ENCODE peak calls at places on chromosomes 7 and 10, in ten cellular contexts. L, F, M, W, R, P, D, Z, J and O are unnamed samples.

GRCh38 chr7:50142421-50143113 is 49.5 kb upstream of the ZPBP start:
- DNase-seq in M (peak), D (peak), P (peak), L (no peak), J (no peak), W (peak), Z (peak), R (peak), F (peak), O (peak)

GRCh38 chr10:87761892-87762291 is 56.1 kb downstream of the ATAD1 start:
- DNase-seq in P (no peak), W (peak), R (peak), M (peak), L (no peak), Z (peak), F (peak), J (no peak), D (peak), O (peak)

GRCh38 chr10:132974249-132974796 is 32.0 kb upstream of the CFAP46 start:
- DNase-seq in Z (no peak), M (no peak), L (no peak), F (no peak), P (no peak), R (no peak), J (no peak), W (no peak), D (no peak), O (no peak)

GRCh38 chr10:34808789-34809745 is 6.0 kb downstream of the PARD3 start:
- DNase-seq in J (no peak), P (peak), Z (no peak), D (peak), L (no peak), W (no peak), R (peak), F (peak), M (peak), O (no peak)

GRCh38 chr10:117534321-117535044 is 8.1 kb upstream of the EMX2 start:
- DNase-seq in Z (no peak), M (no peak), D (no peak), W (no peak), L (no peak), F (no peak), J (no peak), P (no peak), R (no peak), O (no peak)

GRCh38 chr10:5012595-5012994 is 8.9 kb upstream of the AKR1C2 start:
- DNase-seq in F (no peak), Z (no peak), J (no peak), M (no peak), P (no peak), W (no peak), R (no peak), L (no peak), D (no peak), O (no peak)

GRCh38 chr10:99845837-99846382 is 63.5 kb downstream of the ABCC2 start:
- DNase-seq in Z (peak), D (peak), R (peak), P (peak), M (peak), W (peak), F (peak), J (peak), L (peak), O (peak)

GRCh38 chr7:27771111-27771510 is 31.1 kb downstream of the TAX1BP1 start:
- DNase-seq in W (no peak), R (no peak), M (no peak), J (no peak), D (no peak), Z (peak), P (no peak), F (no peak), L (no peak), O (peak)

GRCh38 chr10:46326066-46326465 is 39.3 kb downstream of the ANTXRL start:
- DNase-seq in D (no peak), P (no peak), Z (no peak), R (no peak), F (no peak), M (peak), L (no peak), J (no peak), W (no peak), O (no peak)

GRCh38 chr10:99540673-99541531 is 8.2 kb downstream of the NKX2-3 start:
- DNase-seq in P (peak), D (no peak), M (no peak), F (peak), W (no peak), Z (no peak), L (peak), J (no peak), R (no peak), O (peak)

GRCh38 chr10:26621889-26622681 is 75.4 kb upstream of the PDSS1 start:
- DNase-seq in W (peak), D (no peak), R (peak), F (peak), Z (no peak), M (peak), L (no peak), J (no peak), P (peak), O (peak)

GRCh38 chr10:107733731-107734130 is 569.2 kb upstream of the SORCS1 start:
- DNase-seq in R (peak), W (peak), P (no peak), J (no peak), F (no peak), M (no peak), L (no peak), Z (no peak), D (peak), O (no peak)

GRCh38 chr7:37359662-37360444 is 88.8 kb downstream of the ELMO1 start:
- DNase-seq in Z (no peak), F (no peak), W (no peak), J (no peak), R (no peak), D (no peak), M (no peak), L (no peak), P (peak), O (no peak)

GRCh38 chr10:4514445-4515108 is 311.4 kb upstream of the AKR1E2 start:
- DNase-seq in F (no peak), L (no peak), P (no peak), D (peak), J (no peak), M (no peak), W (peak), Z (no peak), R (peak), O (no peak)

GRCh38 chr7:32905175-32905662 is 13.7 kb upstream of the KBTBD2 start:
- DNase-seq in P (peak), Z (peak), M (peak), L (no peak), D (peak), J (no peak), F (peak), R (peak), W (peak), O (peak)

GRCh38 chr10:115157357-115157756 is 64.2 kb downstream of the ATRNL1 start:
- DNase-seq in R (no peak), Z (no peak), M (no peak), F (no peak), D (no peak), L (no peak), W (no peak), P (no peak), J (no peak), O (no peak)

GRCh38 chr10:29766753-29767152 is 132.0 kb upstream of the SVIL start:
- DNase-seq in D (no peak), R (no peak), Z (no peak), M (no peak), F (no peak), L (no peak), P (no peak), J (no peak), W (no peak), O (no peak)

GRCh38 chr10:60732240-60733188 is 45.8 kb upstream of the CDK1 start:
- DNase-seq in Z (no peak), W (no peak), L (peak), D (no peak), J (peak), P (peak), M (no peak), R (peak), F (peak), O (peak)

GRCh38 chr10:110350812-110351211 is 46.1 kb upstream of the SMNDC1 start:
- DNase-seq in P (no peak), D (no peak), R (no peak), W (no peak), Z (no peak), F (no peak), J (no peak), M (peak), L (no peak), O (no peak)

GRCh38 chr7:64879097-64879730 is 23.9 kb upstream of the ZNF273 start:
- DNase-seq in R (no peak), L (no peak), P (no peak), Z (no peak), D (no peak), J (peak), F (no peak), W (no peak), M (no peak), O (no peak)

GRCh38 chr7:139798221-139798620 is 20.4 kb upstream of the HIPK2 start:
- DNase-seq in W (no peak), D (no peak), Z (no peak), F (no peak), R (no peak), P (no peak), M (no peak), L (no peak), J (no peak), O (no peak)

GRCh38 chr10:116080553-116080952 is 192.5 kb downstream of the GFRA1 start:
- DNase-seq in J (no peak), W (peak), L (no peak), M (peak), R (no peak), D (peak), P (no peak), Z (peak), F (no peak), O (peak)

DNA sequence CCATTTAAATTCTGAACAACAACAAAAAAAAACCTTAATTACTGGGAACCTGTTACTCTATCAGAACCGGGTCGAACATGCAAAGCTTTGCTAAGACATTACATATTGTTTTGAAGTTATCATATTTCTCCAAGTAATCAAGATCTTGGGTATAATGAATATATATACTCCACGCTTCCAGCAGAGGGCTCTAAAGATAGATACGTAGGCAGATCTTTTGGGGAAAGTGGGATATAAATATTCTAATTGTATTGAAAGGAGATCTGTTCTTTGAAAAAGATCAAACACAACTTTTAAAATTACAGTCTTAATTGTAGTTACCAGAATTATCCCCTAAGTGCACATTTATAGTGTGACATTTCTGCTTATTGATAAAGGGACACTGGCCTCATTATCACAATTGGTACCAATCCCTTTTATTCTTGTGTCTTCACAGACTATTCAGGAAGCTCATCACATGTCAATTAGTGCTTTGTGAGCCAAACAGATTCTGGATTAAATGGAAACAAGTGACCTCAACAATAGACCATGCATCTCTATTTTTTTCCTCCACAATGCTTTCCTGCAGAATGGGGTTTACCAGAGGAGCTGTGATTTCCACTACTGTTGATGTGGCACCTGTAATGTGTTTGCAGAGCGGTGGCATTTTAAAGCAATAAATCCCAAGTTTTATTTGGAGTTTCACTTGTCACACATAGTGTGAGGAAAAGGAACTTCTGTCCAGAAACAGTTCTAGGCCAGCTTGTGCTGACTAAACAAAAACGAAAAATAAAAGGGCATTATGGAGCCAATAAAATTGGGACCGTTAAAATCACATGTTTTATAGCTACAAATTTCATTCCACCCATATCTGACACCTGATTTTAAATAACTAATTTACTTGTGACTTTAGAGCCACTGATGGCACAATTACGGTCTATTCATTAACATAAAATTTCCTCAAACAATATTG is 122.4 kb downstream of the CTTNBP2 start:
- DNase-seq in D (peak), M (peak), L (no peak), W (peak), P (peak), R (peak), Z (no peak), J (no peak), F (no peak), O (peak)
- TF ChIP-seq CTCF in D (peak), M (peak), L (no peak), W (peak), P (peak), R (peak), Z (peak), J (peak), F (peak), O (peak)

GRCh38 chr7:130721486-130722277 is 12.3 kb downstream of the KLF14 start:
- DNase-seq in M (peak), P (peak), Z (peak), F (peak), J (no peak), D (peak), R (peak), L (peak), W (peak), O (peak)
- TF ChIP-seq CTCF in M (peak), P (peak), Z (peak), F (peak), J (peak), D (peak), R (peak), L (peak), W (peak), O (peak)

GRCh38 chr10:130341325-130341724 is 205.1 kb downstream of the GLRX3 start:
- DNase-seq in D (no peak), F (no peak), J (peak), L (peak), Z (no peak), P (peak), W (no peak), R (no peak), M (no peak), O (no peak)
- TF ChIP-seq CTCF in D (peak), F (no peak), J (peak), L (peak), Z (peak), P (no peak), W (no peak), R (no peak), M (no peak), O (peak)

DNA sequence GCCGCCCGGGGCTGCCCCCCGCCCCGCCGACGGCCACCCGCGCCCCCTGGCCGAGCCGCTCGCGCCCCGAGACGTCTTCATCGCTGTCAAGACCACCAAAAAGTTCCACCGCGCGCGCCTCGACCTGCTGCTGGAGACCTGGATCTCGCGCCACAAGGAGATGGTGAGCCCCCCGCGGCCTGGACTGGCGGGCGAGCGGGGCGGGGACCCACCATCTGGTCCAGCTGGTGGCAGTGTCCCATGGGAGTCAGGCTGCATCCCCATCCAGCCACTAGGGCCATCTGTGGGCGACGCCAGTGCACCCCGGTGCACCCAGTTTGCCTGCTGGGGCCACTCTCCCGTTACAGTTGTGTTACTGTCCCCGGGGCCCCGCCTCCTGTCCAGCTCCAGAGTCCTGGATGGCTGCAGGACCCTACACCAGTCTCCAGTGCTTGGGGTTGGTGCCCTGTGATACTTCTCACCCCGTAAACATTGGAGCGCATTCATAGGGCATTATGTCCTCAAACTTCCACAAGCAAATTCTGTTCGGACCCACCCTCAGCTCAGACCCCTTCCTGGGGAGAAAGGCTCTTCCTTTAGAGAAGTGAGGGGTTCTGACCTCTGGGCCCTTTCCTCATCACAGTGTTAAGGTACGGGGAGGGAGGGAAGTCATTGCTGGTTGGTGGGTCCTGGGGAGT is 695 bp downstream of the LFNG start:
- DNase-seq in M (no peak), L (peak), J (no peak), F (peak), P (peak), R (peak), D (no peak), W (no peak), Z (no peak), O (peak)
- TF ChIP-seq CTCF in M (no peak), L (peak), J (no peak), F (no peak), P (no peak), R (no peak), D (no peak), W (no peak), Z (peak), O (no peak)

GRCh38 chr7:103811997-103812396 is 177.5 kb downstream of the RELN start:
- DNase-seq in J (no peak), L (no peak), R (no peak), M (no peak), W (no peak), P (no peak), D (no peak), F (peak), Z (no peak), O (peak)

GRCh38 chr7:103810112-103810744 is 179.2 kb downstream of the RELN start:
- DNase-seq in Z (no peak), R (no peak), P (no peak), F (peak), D (peak), M (no peak), L (no peak), W (no peak), J (no peak), O (no peak)

GRCh38 chr7:103809229-103809994 is 180.0 kb downstream of the RELN start:
- DNase-seq in L (no peak), M (no peak), P (no peak), D (no peak), W (no peak), J (no peak), Z (no peak), F (no peak), R (no peak), O (no peak)

GRCh38 chr7:103811315-103811714 is 178.1 kb downstream of the RELN start:
- DNase-seq in M (no peak), D (no peak), J (no peak), L (no peak), P (no peak), W (no peak), R (no peak), Z (no peak), F (no peak), O (no peak)

GRCh38 chr7:103813970-103814369 is 175.5 kb downstream of the RELN start:
- DNase-seq in Z (no peak), W (no peak), P (no peak), D (no peak), R (no peak), J (no peak), F (no peak), L (no peak), M (no peak), O (no peak)
- TF ChIP-seq CTCF in Z (no peak), W (no peak), P (no peak), D (no peak), R (no peak), J (no peak), F (no peak), L (no peak), M (no peak), O (no peak)

GRCh38 chr7:107661081-107661864 is 645 bp downstream of the SLC26A4 start:
- DNase-seq in L (peak), Z (no peak), R (peak), D (peak), M (peak), F (peak), P (peak), J (no peak), W (peak), O (peak)

GRCh38 chr7:107658467-107658866 is 2.2 kb upstream of the SLC26A4 start:
- DNase-seq in Z (no peak), R (peak), W (no peak), P (no peak), D (no peak), J (no peak), L (no peak), F (no peak), M (no peak), O (peak)

GRCh38 chr7:107659666-107660065 is 962 bp upstream of the SLC26A4 start:
- DNase-seq in D (peak), M (peak), F (no peak), L (no peak), Z (peak), P (no peak), J (no peak), R (peak), W (peak), O (peak)

GRCh38 chr7:107661865-107662379 is 1.3 kb downstream of the SLC26A4 start:
- DNase-seq in F (no peak), R (no peak), J (no peak), L (no peak), D (no peak), M (no peak), Z (no peak), P (no peak), W (no peak), O (no peak)

GRCh38 chr7:107660381-107661080 is at the start of gene SLC26A4:
- DNase-seq in M (no peak), R (peak), F (no peak), L (no peak), D (no peak), J (no peak), P (no peak), Z (no peak), W (no peak), O (no peak)
- TF ChIP-seq CTCF in M (no peak), R (no peak), F (no peak), L (no peak), D (no peak), J (no peak), P (no peak), Z (no peak), W (no peak), O (no peak)